ENCODE peak calls at places on chromosomes 6 and 20, in seven cellular contexts. S, T, Y, V, O, E and P are unnamed samples.

GRCh38 chr6:159966339-159966738 is 2.5 kb upstream of the IGF2R start:
- DNase-seq in S (no peak), T (no peak), Y (no peak), V (no peak), O (no peak), E (no peak), P (no peak)

GRCh38 chr6:86937219-86938079 is at the start of gene HTR1E:
- DNase-seq in S (peak; percentile 8), T (no peak), Y (no peak), V (no peak), O (peak; percentile 30), E (peak; percentile 29), P (peak; percentile 77)

GRCh38 chr6:13425270-13425905 is 62.0 kb downstream of the GFOD1 start:
- DNase-seq in S (no peak), T (no peak), Y (no peak), V (no peak), O (no peak), E (no peak), P (no peak)

GRCh38 chr6:5020142-5020541 is 16.3 kb upstream of the RPP40 start:
- DNase-seq in S (no peak), T (no peak), Y (no peak), V (no peak), O (no peak), E (no peak), P (no peak)

GRCh38 chr6:7770111-7770510 is 44.2 kb downstream of the BMP6 start:
- DNase-seq in S (peak; percentile 85), T (no peak), Y (no peak), V (no peak), O (no peak), E (no peak), P (no peak)

GRCh38 chr6:156009656-156010055 is 554.0 kb upstream of the NOX3 start:
- DNase-seq in S (peak; percentile 16), T (no peak), Y (no peak), V (no peak), O (no peak), E (no peak), P (no peak)

GRCh38 chr6:139764498-139764986 is 390.1 kb upstream of the CITED2 start:
- DNase-seq in S (peak; percentile 99), T (no peak), Y (peak; percentile 94), V (peak; percentile 33), O (no peak), E (no peak), P (no peak)

GRCh38 chr20:51500311-51500710 is 42.2 kb downstream of the NFATC2 start:
- DNase-seq in S (peak; percentile 31), T (peak; percentile 49), Y (no peak), V (no peak), O (no peak), E (no peak), P (no peak)

GRCh38 chr20:61535536-61535935 is 283.5 kb downstream of the CDH4 start:
- DNase-seq in S (no peak), T (no peak), Y (no peak), V (no peak), O (no peak), E (no peak), P (peak; percentile 57)

GRCh38 chr6:109877028-109877726 is 100.9 kb upstream of the GPR6 start:
- DNase-seq in S (no peak), T (no peak), Y (no peak), V (no peak), O (no peak), E (no peak), P (no peak)

GRCh38 chr20:33242319-33243100 is 6.7 kb downstream of the BPIFA1 start:
- DNase-seq in S (no peak), T (no peak), Y (no peak), V (no peak), O (no peak), E (no peak), P (no peak)

GRCh38 chr20:33647603-33648395 is 14.3 kb upstream of the C20orf144 start:
- DNase-seq in S (peak; percentile 85), T (no peak), Y (no peak), V (no peak), O (no peak), E (no peak), P (no peak)

GRCh38 chr20:25532971-25533391 is 52.4 kb downstream of the NINL start:
- DNase-seq in S (peak; percentile 56), T (no peak), Y (no peak), V (no peak), O (no peak), E (no peak), P (no peak)

GRCh38 chr6:11033825-11034224 is 10.3 kb downstream of the ELOVL2 start:
- DNase-seq in S (peak; percentile 85), T (no peak), Y (peak; percentile 44), V (no peak), O (no peak), E (no peak), P (no peak)

GRCh38 chr6:42118162-42119001 is 24.0 kb downstream of the C6orf132 start:
- DNase-seq in S (no peak), T (no peak), Y (no peak), V (peak; percentile 64), O (peak; percentile 85), E (peak; percentile 69), P (no peak)

GRCh38 chr6:36290668-36291620 is 21.1 kb downstream of the PNPLA1 start:
- DNase-seq in S (no peak), T (no peak), Y (no peak), V (no peak), O (no peak), E (peak; percentile 41), P (no peak)

GRCh38 chr6:148200302-148200701 is 142.3 kb upstream of the SASH1 start:
- DNase-seq in S (no peak), T (no peak), Y (no peak), V (no peak), O (no peak), E (no peak), P (no peak)

GRCh38 chr6:77097940-77098339 is 365.4 kb downstream of the HTR1B start:
- DNase-seq in S (no peak), T (no peak), Y (no peak), V (no peak), O (no peak), E (no peak), P (no peak)

GRCh38 chr6:47168176-47168575 is 126.0 kb upstream of the ADGRF1 start:
- DNase-seq in S (peak; percentile 97), T (no peak), Y (peak; percentile 89), V (peak; percentile 32), O (no peak), E (peak; percentile 57), P (no peak)

GRCh38 chr20:53154540-53154939 is 182.4 kb downstream of the TSHZ2 start:
- DNase-seq in S (peak; percentile 76), T (no peak), Y (no peak), V (no peak), O (no peak), E (no peak), P (no peak)

GRCh38 chr6:40852667-40853383 is 186.2 kb downstream of the UNC5CL start:
- DNase-seq in S (no peak), T (no peak), Y (no peak), V (no peak), O (no peak), E (no peak), P (no peak)

GRCh38 chr20:63497946-63498935 is 642 bp downstream of the EEF1A2 start:
- DNase-seq in S (peak; percentile 31), T (no peak), Y (no peak), V (no peak), O (peak; percentile 59), E (no peak), P (peak; percentile 68)

GRCh38 chr20:11432407-11432806 is 485.3 kb upstream of the BTBD3 start:
- DNase-seq in S (peak; percentile 90), T (no peak), Y (peak; percentile 68), V (no peak), O (no peak), E (no peak), P (no peak)

GRCh38 chr20:48292806-48293205 is 507.5 kb upstream of the SULF2 start:
- DNase-seq in S (peak; percentile 46), T (no peak), Y (no peak), V (no peak), O (no peak), E (no peak), P (no peak)

GRCh38 chr6:1082040-1082935 is 229.6 kb upstream of the FOXQ1 start:
- DNase-seq in S (peak; percentile 31), T (no peak), Y (peak; percentile 46), V (no peak), O (no peak), E (no peak), P (no peak)

GRCh38 chr6:89022747-89023289 is 57.7 kb upstream of the PNRC1 start:
- DNase-seq in S (peak; percentile 80), T (no peak), Y (no peak), V (no peak), O (no peak), E (no peak), P (no peak)

GRCh38 chr20:24382330-24382729 is 87.1 kb upstream of the SYNDIG1 start:
- DNase-seq in S (no peak), T (no peak), Y (no peak), V (no peak), O (no peak), E (no peak), P (no peak)
- TF ChIP-seq CTCF in S (no peak), T (no peak), Y (no peak), V (no peak), O (no peak), E (no peak), P (no peak)

GRCh38 chr20:5448449-5449118 is 131.8 kb upstream of the PROKR2 start:
- DNase-seq in S (peak; percentile 2), T (peak; percentile 45), Y (peak; percentile 2), V (peak; percentile 31), O (no peak), E (peak; percentile 41), P (no peak)
- TF ChIP-seq CTCF in S (peak; percentile 76), T (peak; percentile 85), Y (peak; percentile 77), V (no peak), O (peak; percentile 72), E (peak; percentile 12), P (peak; percentile 85)

GRCh38 chr6:65771946-65772345 is 64.9 kb upstream of the EYS start:
- DNase-seq in S (no peak), T (no peak), Y (no peak), V (no peak), O (no peak), E (no peak), P (peak; percentile 59)

GRCh38 chr6:65780691-65781090 is 73.7 kb upstream of the EYS start:
- DNase-seq in S (no peak), T (no peak), Y (no peak), V (no peak), O (no peak), E (no peak), P (no peak)

GRCh38 chr6:65776332-65776731 is 69.3 kb upstream of the EYS start:
- DNase-seq in S (no peak), T (no peak), Y (no peak), V (no peak), O (no peak), E (no peak), P (peak; percentile 9)
- TF ChIP-seq CTCF in S (no peak), T (no peak), Y (no peak), V (no peak), O (no peak), E (no peak), P (no peak)

DNA sequence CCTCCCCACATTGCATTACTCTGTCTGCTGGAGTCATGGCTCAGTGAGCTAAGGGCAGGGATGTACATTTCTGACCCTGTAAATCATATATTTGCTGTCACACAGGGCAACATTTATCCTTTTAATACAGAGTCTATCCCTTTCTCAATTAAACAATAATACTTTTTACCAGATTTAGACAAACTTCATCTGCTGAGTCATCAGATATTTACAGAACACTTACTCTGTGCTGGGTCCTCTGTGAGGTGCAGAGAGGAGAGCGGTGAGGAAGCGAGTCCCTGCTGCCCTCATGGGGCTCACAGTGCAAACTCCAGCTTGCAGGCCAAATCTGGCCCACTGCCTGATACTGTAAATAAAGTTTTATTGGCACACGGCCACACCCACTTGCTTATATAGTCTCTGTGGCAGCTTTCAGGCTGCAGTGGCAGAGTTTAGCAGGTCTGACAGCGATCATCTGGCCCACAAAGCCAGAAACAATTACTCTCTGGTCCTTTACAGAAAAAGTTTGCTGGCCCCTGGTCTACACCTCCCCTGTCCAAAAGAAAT is 144.5 kb downstream of the CDH26 start:
- DNase-seq in S (no peak), T (no peak), Y (no peak), V (no peak), O (no peak), E (no peak), P (no peak)
- TF ChIP-seq CTCF in S (no peak), T (no peak), Y (no peak), V (no peak), O (no peak), E (no peak), P (no peak)